ENCODE peak calls at places on chromosomes 16 and 17, in six cellular contexts. One of them, this sample, is unnamed.

GRCh38 chr16:52912565-52913173 is 140.0 kb downstream of the CHD9NB start:
- DNase-seq in HepG2: peak; percentile 78
- DNase-seq in stomach: peak; percentile 85
- DNase-seq in suprapubic skin: no peak
- DNase-seq in K562: peak; percentile 46
- DNase-seq in ovary: no peak
- DNase-seq in this sample: no peak

GRCh38 chr17:29807520-29808361 is 122.3 kb downstream of the SSH2 start:
- DNase-seq in suprapubic skin: no peak
- DNase-seq in K562: peak; percentile 71
- DNase-seq in stomach: peak; percentile 65
- DNase-seq in HepG2: peak; percentile 57
- DNase-seq in ovary: peak; percentile 37
- DNase-seq in this sample: no peak

GRCh38 chr17:27526603-27527002 is 70.4 kb downstream of the KSR1 start:
- DNase-seq in ovary: no peak
- DNase-seq in suprapubic skin: no peak
- DNase-seq in HepG2: no peak
- DNase-seq in stomach: peak; percentile 49
- DNase-seq in K562: peak; percentile 70
- DNase-seq in this sample: peak; percentile 71

GRCh38 chr16:10668322-10669045 is 26.2 kb downstream of the TEKT5 start:
- DNase-seq in suprapubic skin: no peak
- DNase-seq in stomach: peak; percentile 33
- DNase-seq in K562: no peak
- DNase-seq in HepG2: peak; percentile 64
- DNase-seq in ovary: no peak
- DNase-seq in this sample: no peak

GRCh38 chr16:19892902-19893301 is 8.3 kb upstream of the GPRC5B start:
- DNase-seq in HepG2: no peak
- DNase-seq in ovary: no peak
- DNase-seq in K562: no peak
- DNase-seq in suprapubic skin: no peak
- DNase-seq in stomach: no peak
- DNase-seq in this sample: no peak

GRCh38 chr17:27861979-27862378 is 31.2 kb downstream of the LYRM9 start:
- DNase-seq in suprapubic skin: no peak
- DNase-seq in ovary: no peak
- DNase-seq in HepG2: peak; percentile 43
- DNase-seq in stomach: no peak
- DNase-seq in K562: no peak
- DNase-seq in this sample: no peak

GRCh38 chr16:27531186-27531585 is 18.5 kb downstream of the GTF3C1 start:
- DNase-seq in K562: no peak
- DNase-seq in suprapubic skin: no peak
- DNase-seq in stomach: no peak
- DNase-seq in ovary: no peak
- DNase-seq in HepG2: no peak
- DNase-seq in this sample: no peak

GRCh38 chr17:6328279-6328678 is 106.6 kb downstream of the AIPL1 start:
- DNase-seq in K562: peak; percentile 6
- DNase-seq in ovary: no peak
- DNase-seq in suprapubic skin: no peak
- DNase-seq in stomach: no peak
- DNase-seq in HepG2: no peak
- DNase-seq in this sample: no peak

GRCh38 chr17:56292010-56292409 is 138.7 kb downstream of the ANKFN1 start:
- DNase-seq in K562: no peak
- DNase-seq in HepG2: no peak
- DNase-seq in suprapubic skin: no peak
- DNase-seq in stomach: no peak
- DNase-seq in ovary: no peak
- DNase-seq in this sample: no peak

GRCh38 chr17:50845260-50846147 is 10.1 kb downstream of the WFIKKN2 start:
- DNase-seq in suprapubic skin: no peak
- DNase-seq in stomach: no peak
- DNase-seq in K562: no peak
- DNase-seq in HepG2: no peak
- DNase-seq in ovary: no peak
- DNase-seq in this sample: peak; percentile 38

GRCh38 chr16:84042879-84043485 is 387 bp upstream of the SLC38A8 start:
- DNase-seq in K562: peak; percentile 71
- DNase-seq in ovary: no peak
- DNase-seq in HepG2: no peak
- DNase-seq in suprapubic skin: no peak
- DNase-seq in stomach: no peak
- DNase-seq in this sample: no peak
- TF ChIP-seq EP300 in K562: no peak
- TF ChIP-seq EP300 in ovary: no peak
- TF ChIP-seq EP300 in HepG2: no peak
- TF ChIP-seq EP300 in suprapubic skin: no peak
- TF ChIP-seq EP300 in stomach: no peak
- TF ChIP-seq EP300 in this sample: no peak

GRCh38 chr16:1102921-1103648 is 7.0 kb upstream of the C1QTNF8 start:
- DNase-seq in ovary: peak; percentile 32
- DNase-seq in stomach: peak; percentile 69
- DNase-seq in HepG2: no peak
- DNase-seq in suprapubic skin: no peak
- DNase-seq in K562: peak; percentile 92
- DNase-seq in this sample: no peak

GRCh38 chr16:1105888-1106620 is 10.0 kb upstream of the C1QTNF8 start:
- DNase-seq in ovary: peak; percentile 79
- DNase-seq in K562: peak; percentile 81
- DNase-seq in stomach: peak; percentile 73
- DNase-seq in suprapubic skin: no peak
- DNase-seq in HepG2: peak; percentile 39
- DNase-seq in this sample: peak; percentile 86

GRCh38 chr16:1101573-1102332 is 5.7 kb upstream of the C1QTNF8 start:
- DNase-seq in K562: no peak
- DNase-seq in suprapubic skin: no peak
- DNase-seq in stomach: no peak
- DNase-seq in HepG2: no peak
- DNase-seq in ovary: no peak
- DNase-seq in this sample: no peak

GRCh38 chr16:1102333-1102700 is 6.3 kb upstream of the C1QTNF8 start:
- DNase-seq in stomach: no peak
- DNase-seq in suprapubic skin: no peak
- DNase-seq in K562: no peak
- DNase-seq in HepG2: no peak
- DNase-seq in ovary: no peak
- DNase-seq in this sample: no peak

DNA sequence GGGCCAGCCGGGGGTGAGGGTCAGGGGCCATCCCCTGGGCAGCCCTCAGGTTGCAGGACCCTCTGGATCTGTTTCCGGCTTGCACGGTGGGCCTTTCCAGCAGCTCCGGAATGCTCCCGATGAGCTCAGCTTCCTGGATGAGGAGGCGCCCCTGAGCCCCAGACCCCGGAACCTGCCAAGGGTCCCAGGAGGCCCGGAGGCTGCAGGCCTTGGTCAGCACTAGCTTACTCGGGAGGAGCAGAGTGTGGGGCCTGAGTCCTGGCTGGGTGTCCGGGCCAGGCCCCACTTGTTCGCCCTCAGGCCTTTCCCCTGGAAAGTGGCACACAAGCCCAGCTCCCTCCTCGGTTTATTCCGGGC is 7.6 kb upstream of the C1QTNF8 start:
- DNase-seq in stomach: no peak
- DNase-seq in HepG2: no peak
- DNase-seq in suprapubic skin: no peak
- DNase-seq in K562: no peak
- DNase-seq in ovary: no peak
- DNase-seq in this sample: no peak
- H3K27me3 ChIP-seq in stomach: peaks cover 83% of the 10 kb centered on the region
- H3K27me3 ChIP-seq in HepG2: peaks cover 79% of the 10 kb centered on the region
- H3K27me3 ChIP-seq in suprapubic skin: peaks cover 98% of the 10 kb centered on the region
- H3K27me3 ChIP-seq in K562: peaks cover 59% of the 10 kb centered on the region
- H3K27me3 ChIP-seq in ovary: no peaks in the 10 kb centered on the region
- H3K27me3 ChIP-seq in this sample: peaks cover 74% of the 10 kb centered on the region

GRCh38 chr16:14057878-14058382 is 13.2 kb upstream of the MRTFB start:
- DNase-seq in K562: no peak
- DNase-seq in stomach: no peak
- DNase-seq in suprapubic skin: no peak
- DNase-seq in ovary: no peak
- DNase-seq in HepG2: no peak
- DNase-seq in this sample: no peak
- TF ChIP-seq EP300 in K562: no peak
- TF ChIP-seq EP300 in stomach: no peak
- TF ChIP-seq EP300 in suprapubic skin: no peak
- TF ChIP-seq EP300 in ovary: peak; percentile 26
- TF ChIP-seq EP300 in HepG2: no peak
- TF ChIP-seq EP300 in this sample: no peak

GRCh38 chr17:17269926-17270773 is 10.9 kb downstream of the COPS3 start:
- DNase-seq in K562: no peak
- DNase-seq in suprapubic skin: no peak
- DNase-seq in ovary: no peak
- DNase-seq in HepG2: peak; percentile 30
- DNase-seq in stomach: no peak
- DNase-seq in this sample: no peak
- H3K27me3 ChIP-seq in K562: no peaks in the 10 kb centered on the region
- H3K27me3 ChIP-seq in suprapubic skin: no peaks in the 10 kb centered on the region
- H3K27me3 ChIP-seq in ovary: no peaks in the 10 kb centered on the region
- H3K27me3 ChIP-seq in HepG2: no peaks in the 10 kb centered on the region
- H3K27me3 ChIP-seq in stomach: no peaks in the 10 kb centered on the region
- H3K27me3 ChIP-seq in this sample: no peaks in the 10 kb centered on the region

GRCh38 chr17:81991684-81992513 is 14.5 kb downstream of the ASPSCR1 start:
- DNase-seq in ovary: no peak
- DNase-seq in stomach: peak; percentile 96
- DNase-seq in suprapubic skin: peak; percentile 85
- DNase-seq in K562: no peak
- DNase-seq in HepG2: peak; percentile 98
- DNase-seq in this sample: peak; percentile 87
- TF ChIP-seq EP300 in ovary: no peak
- TF ChIP-seq EP300 in stomach: no peak
- TF ChIP-seq EP300 in suprapubic skin: no peak
- TF ChIP-seq EP300 in K562: no peak
- TF ChIP-seq EP300 in HepG2: peak; percentile 89
- TF ChIP-seq EP300 in this sample: peak; percentile 15

GRCh38 chr17:48571024-48571818 is 6.9 kb downstream of the HOXB4 start:
- DNase-seq in stomach: no peak
- DNase-seq in ovary: no peak
- DNase-seq in suprapubic skin: no peak
- DNase-seq in HepG2: no peak
- DNase-seq in K562: no peak
- DNase-seq in this sample: no peak
- H3K27me3 ChIP-seq in stomach: peaks cover 59% of the 10 kb centered on the region
- H3K27me3 ChIP-seq in ovary: no peaks in the 10 kb centered on the region
- H3K27me3 ChIP-seq in suprapubic skin: peaks cover 3% of the 10 kb centered on the region
- H3K27me3 ChIP-seq in HepG2: peaks cover 97% of the 10 kb centered on the region
- H3K27me3 ChIP-seq in K562: no peaks in the 10 kb centered on the region
- H3K27me3 ChIP-seq in this sample: no peaks in the 10 kb centered on the region

GRCh38 chr17:73308017-73308823 is 3.6 kb downstream of the CDC42EP4 start:
- DNase-seq in K562: peak; percentile 76
- DNase-seq in suprapubic skin: no peak
- DNase-seq in stomach: peak; percentile 94
- DNase-seq in ovary: peak; percentile 92
- DNase-seq in HepG2: peak; percentile 91
- DNase-seq in this sample: peak; percentile 92
- TF ChIP-seq EP300 in K562: peak; percentile 77
- TF ChIP-seq EP300 in suprapubic skin: no peak
- TF ChIP-seq EP300 in stomach: no peak
- TF ChIP-seq EP300 in ovary: peak; percentile 41
- TF ChIP-seq EP300 in HepG2: peak; percentile 64
- TF ChIP-seq EP300 in this sample: no peak

GRCh38 chr17:4672726-4673125 is 31.2 kb downstream of the PELP1 start:
- DNase-seq in stomach: no peak
- DNase-seq in K562: no peak
- DNase-seq in ovary: no peak
- DNase-seq in HepG2: no peak
- DNase-seq in suprapubic skin: peak; percentile 53
- DNase-seq in this sample: no peak
- H3K27me3 ChIP-seq in stomach: no peaks in the 10 kb centered on the region
- H3K27me3 ChIP-seq in K562: no peaks in the 10 kb centered on the region
- H3K27me3 ChIP-seq in ovary: no peaks in the 10 kb centered on the region
- H3K27me3 ChIP-seq in HepG2: no peaks in the 10 kb centered on the region
- H3K27me3 ChIP-seq in suprapubic skin: no peaks in the 10 kb centered on the region
- H3K27me3 ChIP-seq in this sample: no peaks in the 10 kb centered on the region

GRCh38 chr17:59565959-59566324 is 532 bp downstream of the DHX40 start:
- DNase-seq in suprapubic skin: no peak
- DNase-seq in ovary: peak; percentile 50
- DNase-seq in K562: peak; percentile 68
- DNase-seq in stomach: peak; percentile 47
- DNase-seq in HepG2: peak; percentile 80
- DNase-seq in this sample: no peak

GRCh38 chr17:59561042-59561441 is 4.4 kb upstream of the DHX40 start:
- DNase-seq in HepG2: peak; percentile 49
- DNase-seq in suprapubic skin: no peak
- DNase-seq in stomach: no peak
- DNase-seq in K562: peak; percentile 28
- DNase-seq in ovary: no peak
- DNase-seq in this sample: no peak

DNA sequence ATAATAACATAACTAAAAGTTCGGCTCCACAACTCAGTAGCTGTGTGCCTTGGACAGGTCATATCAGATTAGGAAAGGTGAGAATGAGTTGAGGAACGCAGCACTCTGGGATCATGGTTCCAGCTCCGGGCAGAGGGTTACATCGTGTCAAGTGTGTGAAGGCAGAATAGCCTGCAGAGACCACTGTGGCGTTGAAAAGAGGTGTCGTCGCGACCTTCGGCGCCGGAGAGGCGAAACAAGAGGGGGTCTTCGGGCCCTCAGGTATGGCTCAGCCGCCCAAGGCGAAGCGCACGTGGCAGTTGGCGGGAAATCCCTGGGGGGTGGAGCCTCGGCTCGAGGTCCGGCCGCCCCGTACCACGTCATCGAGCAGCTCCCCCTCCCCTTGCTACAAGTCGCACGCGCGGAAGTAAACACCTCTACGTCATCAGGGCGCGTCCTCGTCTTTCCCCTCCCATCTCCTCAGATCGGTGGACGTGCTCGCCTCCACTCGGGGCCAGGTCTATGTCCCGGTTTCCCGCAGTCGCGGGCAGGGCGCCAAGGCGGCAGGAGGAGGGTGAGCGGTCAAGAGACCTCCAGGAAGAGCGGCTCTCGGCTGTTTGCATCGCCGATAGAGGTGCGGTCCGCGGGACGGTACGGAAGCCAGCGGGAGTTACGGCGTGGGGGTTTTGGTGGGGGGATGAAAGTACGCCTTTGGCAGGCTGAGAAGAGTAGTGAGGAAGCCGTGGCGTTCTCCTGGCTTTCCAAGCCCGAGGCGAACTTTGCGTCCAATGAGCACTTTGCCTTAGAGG is at the start of gene DHX40:
- DNase-seq in stomach: peak; percentile 96
- DNase-seq in suprapubic skin: peak; percentile 97
- DNase-seq in ovary: peak; percentile 95
- DNase-seq in K562: peak; percentile 98
- DNase-seq in HepG2: peak; percentile 82
- DNase-seq in this sample: peak; percentile 98
- TF ChIP-seq EP300 in stomach: no peak
- TF ChIP-seq EP300 in suprapubic skin: no peak
- TF ChIP-seq EP300 in ovary: peak; percentile 42
- TF ChIP-seq EP300 in K562: no peak
- TF ChIP-seq EP300 in HepG2: peak; percentile 30
- TF ChIP-seq EP300 in this sample: peak; percentile 38

This sample was measured in sigmoid colon.